ENCODE peak calls at places on chromosome 12, in seven cellular contexts. I is naive B cell, Q is neural progenitor cell, R is COR-L47, D is BJ, W is bronchial epithelial cell, H is upper lobe of right lung. U is an unnamed sample.

GRCh38 chr12:106954462-106955376 is 988 bp upstream of the TMEM263 start:
- DNase-seq in I (no peak), Q (peak; percentile 25), R (peak; percentile 24), D (no peak), W (peak; percentile 42), H (peak; percentile 66), U (peak; percentile 72)

GRCh38 chr12:1927051-1927680 is 8.7 kb upstream of the CACNA2D4 start:
- DNase-seq in I (no peak), Q (no peak), R (no peak), D (no peak), W (no peak), H (peak; percentile 41), U (no peak)

GRCh38 chr12:19530631-19531020 is 91.3 kb downstream of the AEBP2 start:
- DNase-seq in I (no peak), Q (no peak), R (no peak), D (no peak), W (peak; percentile 51), H (no peak), U (no peak)

GRCh38 chr12:112126000-112126431 is 656 bp downstream of the TRAFD1 start:
- DNase-seq in I (no peak), Q (peak; percentile 35), R (no peak), D (no peak), W (no peak), H (no peak), U (no peak)

GRCh38 chr12:65725376-65725775 is 98.9 kb upstream of the HMGA2 start:
- DNase-seq in I (no peak), Q (no peak), R (no peak), D (no peak), W (peak; percentile 55), H (no peak), U (no peak)

GRCh38 chr12:88207921-88208640 is 66.0 kb downstream of the TMTC3 start:
- DNase-seq in I (no peak), Q (no peak), R (no peak), D (peak; percentile 39), W (peak; percentile 29), H (no peak), U (peak; percentile 62)

GRCh38 chr12:93109794-93110203 is 180.7 kb upstream of the EEA1 start:
- DNase-seq in I (no peak), Q (no peak), R (peak; percentile 92), D (no peak), W (peak; percentile 20), H (no peak), U (no peak)

GRCh38 chr12:89117448-89118034 is 234.8 kb downstream of the DUSP6 start:
- DNase-seq in I (no peak), Q (no peak), R (no peak), D (no peak), W (peak; percentile 92), H (no peak), U (no peak)

GRCh38 chr12:30203981-30204380 is 420.2 kb upstream of the TMTC1 start:
- DNase-seq in I (no peak), Q (no peak), R (no peak), D (no peak), W (no peak), H (no peak), U (no peak)

GRCh38 chr12:69929125-69929524 is 104.1 kb downstream of the MYRFL start:
- DNase-seq in I (no peak), Q (no peak), R (no peak), D (no peak), W (no peak), H (no peak), U (no peak)

GRCh38 chr12:47378907-47379306 is 299.1 kb upstream of the AMIGO2 start:
- DNase-seq in I (no peak), Q (no peak), R (no peak), D (no peak), W (no peak), H (no peak), U (no peak)